ENCODE peak calls at places on chromosomes 5 and 9, in nine cellular contexts. M, L, N, X, B, S, D, E and V are unnamed samples.

GRCh38 chr5:39331993-39332392 is 32.3 kb downstream of the C9 start:
- DNase-seq in M (no peak), L (no peak), N (no peak), X (no peak), B (no peak), S (no peak), D (no peak), E (no peak), V (no peak)

GRCh38 chr5:1314564-1314982 is 19.7 kb upstream of the TERT start:
- DNase-seq in M (peak; percentile 56), L (no peak), N (no peak), X (no peak), B (no peak), S (no peak), D (no peak), E (no peak), V (peak; percentile 67)

GRCh38 chr9:12972608-12973589 is 198.1 kb downstream of the LURAP1L start:
- DNase-seq in M (no peak), L (no peak), N (no peak), X (no peak), B (peak; percentile 6), S (peak; percentile 25), D (no peak), E (no peak), V (no peak)

GRCh38 chr9:129258823-129259301 is 80.8 kb upstream of the IER5L start:
- DNase-seq in M (peak; percentile 57), L (no peak), N (peak; percentile 66), X (no peak), B (no peak), S (peak; percentile 33), D (no peak), E (no peak), V (no peak)

GRCh38 chr5:56668996-56669395 is 146.4 kb upstream of the MAP3K1 start:
- DNase-seq in M (no peak), L (no peak), N (no peak), X (no peak), B (peak; percentile 77), S (no peak), D (no peak), E (no peak), V (no peak)

GRCh38 chr9:81737871-81738507 is 48.6 kb upstream of the TLE1 start:
- DNase-seq in M (no peak), L (no peak), N (no peak), X (no peak), B (peak; percentile 77), S (peak; percentile 21), D (no peak), E (peak; percentile 48), V (no peak)

GRCh38 chr5:168372351-168372946 is 81.0 kb downstream of the WWC1 start:
- DNase-seq in M (no peak), L (no peak), N (peak; percentile 15), X (no peak), B (no peak), S (no peak), D (no peak), E (no peak), V (no peak)

GRCh38 chr9:7520396-7520795 is 279.2 kb downstream of the DMAC1 start:
- DNase-seq in M (no peak), L (no peak), N (no peak), X (no peak), B (no peak), S (no peak), D (no peak), E (no peak), V (no peak)

GRCh38 chr9:110006657-110007056 is 201.3 kb downstream of the C9orf152 start:
- DNase-seq in M (no peak), L (no peak), N (no peak), X (no peak), B (no peak), S (no peak), D (no peak), E (no peak), V (no peak)

GRCh38 chr5:1885476-1885755 is 2.7 kb upstream of the IRX4 start:
- DNase-seq in M (no peak), L (no peak), N (no peak), X (no peak), B (no peak), S (no peak), D (no peak), E (no peak), V (no peak)